ENCODE peak calls at places on chromosome 11, in five cellular contexts. One of them, this sample, is unnamed.
A peak's percentile ranks its signal among the peaks of the same experiment; 100 is the strongest.

GRCh38 chr11:120079750-120080610 is 57.9 kb downstream of the TRIM29 start:
- DNase-seq in colonic mucosa: no peak
- DNase-seq in dorsolateral prefrontal cortex: no peak
- DNase-seq in fibroblast of the aortic adventitia: no peak
- DNase-seq in brain microvascular endothelial cell: no peak
- DNase-seq in this sample: no peak

GRCh38 chr11:116366980-116367640 is 405.7 kb downstream of the BUD13 start:
- DNase-seq in brain microvascular endothelial cell: no peak
- DNase-seq in dorsolateral prefrontal cortex: no peak
- DNase-seq in colonic mucosa: no peak
- DNase-seq in fibroblast of the aortic adventitia: no peak
- DNase-seq in this sample: no peak

GRCh38 chr11:37124384-37124783 is 526.3 kb upstream of the RAG2 start:
- DNase-seq in fibroblast of the aortic adventitia: no peak
- DNase-seq in dorsolateral prefrontal cortex: no peak
- DNase-seq in brain microvascular endothelial cell: no peak
- DNase-seq in colonic mucosa: no peak
- DNase-seq in this sample: no peak

GRCh38 chr11:3947084-3947483 is 91.6 kb downstream of the STIM1 start:
- DNase-seq in fibroblast of the aortic adventitia: peak; percentile 82
- DNase-seq in colonic mucosa: peak; percentile 41
- DNase-seq in dorsolateral prefrontal cortex: no peak
- DNase-seq in brain microvascular endothelial cell: no peak
- DNase-seq in this sample: no peak

GRCh38 chr11:133078591-133079179 is 453.6 kb downstream of the OPCML start:
- DNase-seq in colonic mucosa: no peak
- DNase-seq in brain microvascular endothelial cell: peak; percentile 37
- DNase-seq in fibroblast of the aortic adventitia: peak; percentile 14
- DNase-seq in dorsolateral prefrontal cortex: peak; percentile 72
- DNase-seq in this sample: no peak

GRCh38 chr11:76652989-76653673 is 17.4 kb downstream of the LRRC32 start:
- DNase-seq in colonic mucosa: peak; percentile 14
- DNase-seq in dorsolateral prefrontal cortex: no peak
- DNase-seq in brain microvascular endothelial cell: no peak
- DNase-seq in fibroblast of the aortic adventitia: no peak
- DNase-seq in this sample: no peak

GRCh38 chr11:114159320-114159719 is 99.8 kb downstream of the ZBTB16 start:
- DNase-seq in brain microvascular endothelial cell: no peak
- DNase-seq in dorsolateral prefrontal cortex: no peak
- DNase-seq in fibroblast of the aortic adventitia: no peak
- DNase-seq in colonic mucosa: no peak
- DNase-seq in this sample: no peak

GRCh38 chr11:88105952-88106351 is 69.3 kb downstream of the RAB38 start:
- DNase-seq in brain microvascular endothelial cell: no peak
- DNase-seq in fibroblast of the aortic adventitia: no peak
- DNase-seq in colonic mucosa: no peak
- DNase-seq in dorsolateral prefrontal cortex: no peak
- DNase-seq in this sample: no peak

GRCh38 chr11:120974980-120975379 is 48.9 kb upstream of the TBCEL start:
- DNase-seq in colonic mucosa: no peak
- DNase-seq in fibroblast of the aortic adventitia: no peak
- DNase-seq in dorsolateral prefrontal cortex: no peak
- DNase-seq in brain microvascular endothelial cell: no peak
- DNase-seq in this sample: no peak

GRCh38 chr11:134120143-134120850 is 51.4 kb downstream of the JAM3 start:
- DNase-seq in brain microvascular endothelial cell: peak; percentile 93
- DNase-seq in fibroblast of the aortic adventitia: peak; percentile 97
- DNase-seq in colonic mucosa: peak; percentile 23
- DNase-seq in dorsolateral prefrontal cortex: peak; percentile 57
- DNase-seq in this sample: peak; percentile 64

GRCh38 chr11:121270286-121270685 is 22.3 kb upstream of the SC5D start:
- DNase-seq in fibroblast of the aortic adventitia: no peak
- DNase-seq in dorsolateral prefrontal cortex: no peak
- DNase-seq in colonic mucosa: no peak
- DNase-seq in brain microvascular endothelial cell: no peak
- DNase-seq in this sample: no peak

GRCh38 chr11:126188332-126189108 is 22.9 kb downstream of the RPUSD4 start:
- DNase-seq in colonic mucosa: no peak
- DNase-seq in fibroblast of the aortic adventitia: no peak
- DNase-seq in brain microvascular endothelial cell: no peak
- DNase-seq in dorsolateral prefrontal cortex: no peak
- DNase-seq in this sample: no peak

GRCh38 chr11:26231252-26231661 is 100.7 kb upstream of the ANO3 start:
- DNase-seq in dorsolateral prefrontal cortex: no peak
- DNase-seq in fibroblast of the aortic adventitia: peak; percentile 97
- DNase-seq in brain microvascular endothelial cell: peak; percentile 86
- DNase-seq in colonic mucosa: no peak
- DNase-seq in this sample: peak; percentile 45

GRCh38 chr11:37322333-37323194 is 724.5 kb upstream of the RAG2 start:
- DNase-seq in colonic mucosa: no peak
- DNase-seq in fibroblast of the aortic adventitia: no peak
- DNase-seq in dorsolateral prefrontal cortex: no peak
- DNase-seq in brain microvascular endothelial cell: no peak
- DNase-seq in this sample: no peak

GRCh38 chr11:113351061-113351460 is 36.5 kb upstream of the ANKK1 start:
- DNase-seq in colonic mucosa: no peak
- DNase-seq in brain microvascular endothelial cell: no peak
- DNase-seq in dorsolateral prefrontal cortex: no peak
- DNase-seq in fibroblast of the aortic adventitia: no peak
- DNase-seq in this sample: no peak

GRCh38 chr11:9315078-9315688 is 790 bp upstream of the TMEM41B start:
- DNase-seq in colonic mucosa: no peak
- DNase-seq in fibroblast of the aortic adventitia: no peak
- DNase-seq in dorsolateral prefrontal cortex: no peak
- DNase-seq in brain microvascular endothelial cell: no peak
- DNase-seq in this sample: no peak

GRCh38 chr11:76047766-76048165 is 158.5 kb downstream of the WNT11 start:
- DNase-seq in fibroblast of the aortic adventitia: peak; percentile 20
- DNase-seq in colonic mucosa: no peak
- DNase-seq in brain microvascular endothelial cell: no peak
- DNase-seq in dorsolateral prefrontal cortex: no peak
- DNase-seq in this sample: no peak

GRCh38 chr11:134764367-134764766 is 352.3 kb upstream of the B3GAT1 start:
- DNase-seq in colonic mucosa: no peak
- DNase-seq in brain microvascular endothelial cell: no peak
- DNase-seq in fibroblast of the aortic adventitia: no peak
- DNase-seq in dorsolateral prefrontal cortex: no peak
- DNase-seq in this sample: no peak

GRCh38 chr11:86167499-86168161 is 76.9 kb upstream of the EED start:
- DNase-seq in dorsolateral prefrontal cortex: no peak
- DNase-seq in colonic mucosa: no peak
- DNase-seq in fibroblast of the aortic adventitia: peak; percentile 51
- DNase-seq in brain microvascular endothelial cell: no peak
- DNase-seq in this sample: no peak

GRCh38 chr11:99020324-99021225 is at the start of gene CNTN5:
- DNase-seq in fibroblast of the aortic adventitia: no peak
- DNase-seq in dorsolateral prefrontal cortex: peak; percentile 75
- DNase-seq in colonic mucosa: peak; percentile 20
- DNase-seq in brain microvascular endothelial cell: peak; percentile 35
- DNase-seq in this sample: no peak

GRCh38 chr11:125452125-125452470 is 44.0 kb downstream of the FEZ1 start:
- DNase-seq in brain microvascular endothelial cell: no peak
- DNase-seq in dorsolateral prefrontal cortex: no peak
- DNase-seq in fibroblast of the aortic adventitia: no peak
- DNase-seq in colonic mucosa: no peak
- DNase-seq in this sample: no peak

GRCh38 chr11:131894615-131895544 is 524.5 kb downstream of the NTM start:
- DNase-seq in dorsolateral prefrontal cortex: no peak
- DNase-seq in colonic mucosa: no peak
- DNase-seq in brain microvascular endothelial cell: no peak
- DNase-seq in fibroblast of the aortic adventitia: no peak
- DNase-seq in this sample: no peak

GRCh38 chr11:26319906-26320305 is 12.0 kb upstream of the ANO3 start:
- DNase-seq in brain microvascular endothelial cell: peak; percentile 45
- DNase-seq in dorsolateral prefrontal cortex: no peak
- DNase-seq in colonic mucosa: no peak
- DNase-seq in fibroblast of the aortic adventitia: peak; percentile 34
- DNase-seq in this sample: no peak

GRCh38 chr11:13010737-13011342 is 1.7 kb downstream of the RASSF10 start:
- DNase-seq in brain microvascular endothelial cell: no peak
- DNase-seq in colonic mucosa: peak; percentile 54
- DNase-seq in fibroblast of the aortic adventitia: no peak
- DNase-seq in dorsolateral prefrontal cortex: no peak
- DNase-seq in this sample: no peak

GRCh38 chr11:100757636-100758035 is 70.5 kb downstream of the ARHGAP42 start:
- DNase-seq in dorsolateral prefrontal cortex: no peak
- DNase-seq in brain microvascular endothelial cell: no peak
- DNase-seq in fibroblast of the aortic adventitia: no peak
- DNase-seq in colonic mucosa: no peak
- DNase-seq in this sample: no peak

GRCh38 chr11:32325187-32325586 is 110.2 kb downstream of the WT1 start:
- DNase-seq in fibroblast of the aortic adventitia: no peak
- DNase-seq in colonic mucosa: no peak
- DNase-seq in dorsolateral prefrontal cortex: no peak
- DNase-seq in brain microvascular endothelial cell: no peak
- DNase-seq in this sample: no peak

GRCh38 chr11:132444891-132445290 is 1074.5 kb downstream of the NTM start:
- DNase-seq in dorsolateral prefrontal cortex: no peak
- DNase-seq in brain microvascular endothelial cell: no peak
- DNase-seq in colonic mucosa: no peak
- DNase-seq in fibroblast of the aortic adventitia: no peak
- DNase-seq in this sample: no peak

GRCh38 chr11:2797181-2797711 is 88.3 kb downstream of the CDKN1C start:
- DNase-seq in dorsolateral prefrontal cortex: peak; percentile 25
- DNase-seq in colonic mucosa: no peak
- DNase-seq in brain microvascular endothelial cell: no peak
- DNase-seq in fibroblast of the aortic adventitia: no peak
- DNase-seq in this sample: no peak

GRCh38 chr11:17770048-17770652 is 35.6 kb downstream of the KCNC1 start:
- DNase-seq in fibroblast of the aortic adventitia: no peak
- DNase-seq in colonic mucosa: peak; percentile 93
- DNase-seq in dorsolateral prefrontal cortex: no peak
- DNase-seq in brain microvascular endothelial cell: no peak
- DNase-seq in this sample: no peak
- TF ChIP-seq CTCF in fibroblast of the aortic adventitia: no peak
- TF ChIP-seq CTCF in colonic mucosa: peak; percentile 22
- TF ChIP-seq CTCF in dorsolateral prefrontal cortex: no peak
- TF ChIP-seq CTCF in brain microvascular endothelial cell: no peak
- TF ChIP-seq CTCF in this sample: no peak

GRCh38 chr11:19552684-19553083 is 160.0 kb upstream of the NAV2 start:
- DNase-seq in dorsolateral prefrontal cortex: no peak
- DNase-seq in colonic mucosa: no peak
- DNase-seq in fibroblast of the aortic adventitia: no peak
- DNase-seq in brain microvascular endothelial cell: no peak
- DNase-seq in this sample: no peak

GRCh38 chr11:19551454-19551853 is 161.2 kb upstream of the NAV2 start:
- DNase-seq in colonic mucosa: no peak
- DNase-seq in dorsolateral prefrontal cortex: no peak
- DNase-seq in brain microvascular endothelial cell: no peak
- DNase-seq in fibroblast of the aortic adventitia: no peak
- DNase-seq in this sample: no peak

GRCh38 chr11:19552100-19552499 is 160.5 kb upstream of the NAV2 start:
- DNase-seq in fibroblast of the aortic adventitia: no peak
- DNase-seq in dorsolateral prefrontal cortex: peak; percentile 59
- DNase-seq in brain microvascular endothelial cell: no peak
- DNase-seq in colonic mucosa: no peak
- DNase-seq in this sample: no peak

GRCh38 chr11:19555266-19555665 is 157.4 kb upstream of the NAV2 start:
- DNase-seq in brain microvascular endothelial cell: no peak
- DNase-seq in colonic mucosa: peak; percentile 47
- DNase-seq in fibroblast of the aortic adventitia: no peak
- DNase-seq in dorsolateral prefrontal cortex: no peak
- DNase-seq in this sample: no peak

DNA sequence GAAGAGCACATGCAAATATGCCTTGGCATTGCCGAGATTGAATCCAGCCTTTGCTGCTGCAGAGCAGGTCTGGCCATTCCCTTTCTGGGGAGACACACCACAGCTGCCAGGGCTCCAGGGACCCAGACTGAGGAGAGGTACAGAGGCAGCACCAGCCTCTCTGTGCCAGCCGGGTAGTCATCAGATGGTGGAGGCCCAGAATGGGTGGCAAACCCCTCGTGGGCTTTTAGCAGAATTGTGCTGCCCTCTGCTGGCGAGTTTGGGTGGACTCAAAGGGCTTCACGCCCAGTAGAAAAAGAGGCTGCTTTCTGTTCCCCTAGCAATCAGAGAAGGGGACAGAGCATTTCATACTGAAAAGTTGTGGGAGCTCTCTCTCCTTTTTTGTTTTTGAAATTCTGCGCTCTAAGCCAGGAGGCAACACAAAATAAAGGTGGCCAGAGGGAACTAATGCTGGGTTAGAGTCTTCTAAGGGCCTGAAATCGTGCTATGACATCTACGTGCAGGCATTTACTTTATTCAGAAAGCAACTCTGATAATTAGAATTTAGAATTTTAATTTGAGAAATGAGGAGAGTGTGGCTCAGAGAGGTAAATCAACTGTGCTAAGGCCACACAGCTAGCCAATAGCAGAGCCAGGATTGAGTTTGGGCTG is 158.8 kb upstream of the NAV2 start:
- DNase-seq in colonic mucosa: peak; percentile 84
- DNase-seq in brain microvascular endothelial cell: peak; percentile 49
- DNase-seq in dorsolateral prefrontal cortex: peak; percentile 86
- DNase-seq in fibroblast of the aortic adventitia: peak; percentile 83
- DNase-seq in this sample: no peak
- TF ChIP-seq CTCF in colonic mucosa: peak; percentile 77
- TF ChIP-seq CTCF in brain microvascular endothelial cell: peak; percentile 93
- TF ChIP-seq CTCF in dorsolateral prefrontal cortex: peak; percentile 94
- TF ChIP-seq CTCF in fibroblast of the aortic adventitia: peak; percentile 85
- TF ChIP-seq CTCF in this sample: peak; percentile 74

GRCh38 chr11:54558407-54558806 is 45.4 kb downstream of the OR4C46 start:
- DNase-seq in colonic mucosa: no peak
- DNase-seq in dorsolateral prefrontal cortex: no peak
- DNase-seq in brain microvascular endothelial cell: no peak
- DNase-seq in fibroblast of the aortic adventitia: no peak
- DNase-seq in this sample: no peak

DNA sequence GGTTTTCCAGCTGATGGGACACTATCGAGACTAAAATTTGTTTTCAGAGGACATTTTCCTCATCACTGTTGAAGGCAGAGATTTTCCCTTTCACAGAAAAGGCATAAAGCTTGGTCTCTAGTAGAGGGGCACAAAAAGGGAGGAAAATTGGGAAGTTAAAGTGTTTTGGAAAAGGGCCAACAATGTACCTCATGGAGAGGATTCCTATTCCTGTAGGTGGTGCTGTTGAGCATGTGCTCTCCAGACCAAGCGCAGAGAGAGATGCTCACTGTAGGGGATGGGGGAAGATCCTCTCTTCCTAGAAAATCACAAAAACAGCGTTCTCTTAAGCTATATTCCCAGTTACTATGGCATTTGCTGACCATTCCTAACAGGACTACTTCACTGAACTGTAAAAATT is 44.9 kb downstream of the OR4C46 start:
- DNase-seq in colonic mucosa: no peak
- DNase-seq in dorsolateral prefrontal cortex: no peak
- DNase-seq in fibroblast of the aortic adventitia: no peak
- DNase-seq in brain microvascular endothelial cell: no peak
- DNase-seq in this sample: no peak
- TF ChIP-seq CTCF in colonic mucosa: no peak
- TF ChIP-seq CTCF in dorsolateral prefrontal cortex: no peak
- TF ChIP-seq CTCF in fibroblast of the aortic adventitia: no peak
- TF ChIP-seq CTCF in brain microvascular endothelial cell: peak; percentile 9
- TF ChIP-seq CTCF in this sample: no peak

DNA sequence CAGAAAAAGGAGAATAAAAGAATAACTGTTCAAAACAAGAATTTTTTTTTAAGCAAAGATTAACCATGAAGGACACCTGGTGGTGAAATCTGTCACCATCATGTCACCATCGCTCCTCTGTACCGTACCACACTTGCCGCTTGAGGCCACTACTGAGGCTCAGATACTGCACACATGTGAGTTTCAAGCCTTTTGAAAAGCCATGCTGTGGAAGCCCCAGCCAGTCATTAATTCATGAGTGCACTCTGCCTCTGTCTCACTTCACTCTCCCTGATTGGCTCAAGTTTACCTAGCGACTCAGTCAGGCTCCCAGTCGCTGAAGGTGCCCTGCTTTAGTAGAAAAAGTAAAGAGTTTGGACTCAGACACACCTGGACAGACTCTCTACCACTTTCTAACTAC is 6.6 kb upstream of the MS4A12 start:
- DNase-seq in dorsolateral prefrontal cortex: no peak
- DNase-seq in fibroblast of the aortic adventitia: no peak
- DNase-seq in brain microvascular endothelial cell: no peak
- DNase-seq in colonic mucosa: peak; percentile 47
- DNase-seq in this sample: no peak
- TF ChIP-seq CTCF in dorsolateral prefrontal cortex: no peak
- TF ChIP-seq CTCF in fibroblast of the aortic adventitia: no peak
- TF ChIP-seq CTCF in brain microvascular endothelial cell: peak; percentile 20
- TF ChIP-seq CTCF in colonic mucosa: peak; percentile 39
- TF ChIP-seq CTCF in this sample: no peak

This sample was measured in AG04449.